ENCODE peak calls at places on chromosome 15, in five cellular contexts. One of them, this sample, is unnamed.

GRCh38 chr15:77632760-77633133 is at the start of gene LINGO1:
- DNase-seq in activated T-cell treated with anti-CD3 and anti-CD28 coated beads for 24 hours: no peak
- DNase-seq in stimulated activated CD8-positive, alpha-beta memory T cell treated with anti-CD3 and anti-CD28 coated beads, Interleukin-15, amount 100 ng/mL, for 1 hour: no peak
- DNase-seq in ecto neural progenitor cell: peak
- DNase-seq in IMR-90: no peak
- DNase-seq in this sample: no peak

GRCh38 chr15:63672369-63672768 is 75.2 kb downstream of the FBXL22 start:
- DNase-seq in activated T-cell treated with anti-CD3 and anti-CD28 coated beads for 24 hours: no peak
- DNase-seq in IMR-90: no peak
- DNase-seq in stimulated activated CD8-positive, alpha-beta memory T cell treated with anti-CD3 and anti-CD28 coated beads, Interleukin-15, amount 100 ng/mL, for 1 hour: no peak
- DNase-seq in ecto neural progenitor cell: no peak
- DNase-seq in this sample: no peak

GRCh38 chr15:69304176-69304533 is 5.4 kb downstream of the PAQR5 start:
- DNase-seq in IMR-90: peak
- DNase-seq in stimulated activated CD8-positive, alpha-beta memory T cell treated with anti-CD3 and anti-CD28 coated beads, Interleukin-15, amount 100 ng/mL, for 1 hour: no peak
- DNase-seq in activated T-cell treated with anti-CD3 and anti-CD28 coated beads for 24 hours: no peak
- DNase-seq in ecto neural progenitor cell: no peak
- DNase-seq in this sample: peak

GRCh38 chr15:94576889-94577533 is 345.6 kb downstream of the MCTP2 start:
- DNase-seq in stimulated activated CD8-positive, alpha-beta memory T cell treated with anti-CD3 and anti-CD28 coated beads, Interleukin-15, amount 100 ng/mL, for 1 hour: no peak
- DNase-seq in activated T-cell treated with anti-CD3 and anti-CD28 coated beads for 24 hours: peak
- DNase-seq in ecto neural progenitor cell: no peak
- DNase-seq in IMR-90: no peak
- DNase-seq in this sample: no peak

GRCh38 chr15:60590935-60591490 is 112.1 kb upstream of the ICE2 start:
- DNase-seq in ecto neural progenitor cell: peak
- DNase-seq in IMR-90: peak
- DNase-seq in activated T-cell treated with anti-CD3 and anti-CD28 coated beads for 24 hours: no peak
- DNase-seq in stimulated activated CD8-positive, alpha-beta memory T cell treated with anti-CD3 and anti-CD28 coated beads, Interleukin-15, amount 100 ng/mL, for 1 hour: no peak
- DNase-seq in this sample: no peak

GRCh38 chr15:25481208-25481862 is 42.5 kb upstream of the UBE3A start:
- DNase-seq in IMR-90: no peak
- DNase-seq in stimulated activated CD8-positive, alpha-beta memory T cell treated with anti-CD3 and anti-CD28 coated beads, Interleukin-15, amount 100 ng/mL, for 1 hour: no peak
- DNase-seq in ecto neural progenitor cell: peak
- DNase-seq in activated T-cell treated with anti-CD3 and anti-CD28 coated beads for 24 hours: no peak
- DNase-seq in this sample: no peak

GRCh38 chr15:80695911-80696651 is 971 bp downstream of the ABHD17C start:
- DNase-seq in activated T-cell treated with anti-CD3 and anti-CD28 coated beads for 24 hours: peak
- DNase-seq in IMR-90: no peak
- DNase-seq in ecto neural progenitor cell: no peak
- DNase-seq in stimulated activated CD8-positive, alpha-beta memory T cell treated with anti-CD3 and anti-CD28 coated beads, Interleukin-15, amount 100 ng/mL, for 1 hour: no peak
- DNase-seq in this sample: no peak

GRCh38 chr15:58606577-58607080 is 142.9 kb downstream of the ADAM10 start:
- DNase-seq in IMR-90: no peak
- DNase-seq in ecto neural progenitor cell: no peak
- DNase-seq in activated T-cell treated with anti-CD3 and anti-CD28 coated beads for 24 hours: no peak
- DNase-seq in stimulated activated CD8-positive, alpha-beta memory T cell treated with anti-CD3 and anti-CD28 coated beads, Interleukin-15, amount 100 ng/mL, for 1 hour: no peak
- DNase-seq in this sample: no peak

GRCh38 chr15:90680371-90680935 is 36.7 kb upstream of the BLM start:
- DNase-seq in activated T-cell treated with anti-CD3 and anti-CD28 coated beads for 24 hours: no peak
- DNase-seq in ecto neural progenitor cell: no peak
- DNase-seq in IMR-90: peak
- DNase-seq in stimulated activated CD8-positive, alpha-beta memory T cell treated with anti-CD3 and anti-CD28 coated beads, Interleukin-15, amount 100 ng/mL, for 1 hour: no peak
- DNase-seq in this sample: peak

GRCh38 chr15:37058316-37058985 is 41.9 kb downstream of the MEIS2 start:
- DNase-seq in activated T-cell treated with anti-CD3 and anti-CD28 coated beads for 24 hours: no peak
- DNase-seq in ecto neural progenitor cell: no peak
- DNase-seq in stimulated activated CD8-positive, alpha-beta memory T cell treated with anti-CD3 and anti-CD28 coated beads, Interleukin-15, amount 100 ng/mL, for 1 hour: no peak
- DNase-seq in IMR-90: no peak
- DNase-seq in this sample: no peak

GRCh38 chr15:67715166-67715565 is 110.1 kb upstream of the SKOR1 start:
- DNase-seq in ecto neural progenitor cell: no peak
- DNase-seq in IMR-90: no peak
- DNase-seq in stimulated activated CD8-positive, alpha-beta memory T cell treated with anti-CD3 and anti-CD28 coated beads, Interleukin-15, amount 100 ng/mL, for 1 hour: no peak
- DNase-seq in activated T-cell treated with anti-CD3 and anti-CD28 coated beads for 24 hours: no peak
- DNase-seq in this sample: no peak

GRCh38 chr15:35078221-35078915 is 6.7 kb downstream of the NANOGP8 start:
- DNase-seq in stimulated activated CD8-positive, alpha-beta memory T cell treated with anti-CD3 and anti-CD28 coated beads, Interleukin-15, amount 100 ng/mL, for 1 hour: no peak
- DNase-seq in ecto neural progenitor cell: no peak
- DNase-seq in activated T-cell treated with anti-CD3 and anti-CD28 coated beads for 24 hours: peak
- DNase-seq in IMR-90: peak
- DNase-seq in this sample: no peak

GRCh38 chr15:36994809-36995208 is 105.5 kb downstream of the MEIS2 start:
- DNase-seq in IMR-90: no peak
- DNase-seq in stimulated activated CD8-positive, alpha-beta memory T cell treated with anti-CD3 and anti-CD28 coated beads, Interleukin-15, amount 100 ng/mL, for 1 hour: no peak
- DNase-seq in ecto neural progenitor cell: no peak
- DNase-seq in activated T-cell treated with anti-CD3 and anti-CD28 coated beads for 24 hours: no peak
- DNase-seq in this sample: no peak

GRCh38 chr15:57354436-57355123 is 21.7 kb upstream of the CGNL1 start:
- DNase-seq in stimulated activated CD8-positive, alpha-beta memory T cell treated with anti-CD3 and anti-CD28 coated beads, Interleukin-15, amount 100 ng/mL, for 1 hour: no peak
- DNase-seq in ecto neural progenitor cell: no peak
- DNase-seq in IMR-90: no peak
- DNase-seq in activated T-cell treated with anti-CD3 and anti-CD28 coated beads for 24 hours: no peak
- DNase-seq in this sample: no peak

GRCh38 chr15:31328425-31328998 is 1.9 kb downstream of the KLF13 start:
- DNase-seq in stimulated activated CD8-positive, alpha-beta memory T cell treated with anti-CD3 and anti-CD28 coated beads, Interleukin-15, amount 100 ng/mL, for 1 hour: peak
- DNase-seq in IMR-90: peak
- DNase-seq in activated T-cell treated with anti-CD3 and anti-CD28 coated beads for 24 hours: peak
- DNase-seq in ecto neural progenitor cell: peak
- DNase-seq in this sample: no peak